ENCODE peak calls at places on chromosomes 16 and 17, in six cellular contexts. A is lower leg skin, F is neural progenitor cell, W is glutamatergic neuron, J is fibroblast of mammary gland, M is fibroblast of lung. C is an unnamed sample.

GRCh38 chr16:72191551-72191950 is 19.6 kb upstream of the PMFBP1 start:
- DNase-seq in F (no peak), J (peak; percentile 17), A (no peak), M (no peak), W (no peak), C (peak; percentile 12)

GRCh38 chr16:410516-411178 is 9.0 kb downstream of the DECR2 start:
- DNase-seq in J (no peak), W (no peak), M (no peak), F (no peak), A (no peak), C (no peak)

GRCh38 chr17:17906418-17907215 is 65.6 kb downstream of the TOM1L2 start:
- DNase-seq in M (no peak), A (no peak), F (no peak), W (no peak), J (no peak), C (no peak)

GRCh38 chr17:75108193-75108592 is 1.6 kb upstream of the ARMC7 start:
- DNase-seq in M (no peak), F (no peak), A (no peak), J (no peak), W (no peak), C (no peak)

GRCh38 chr16:57818377-57819055 is 16.2 kb upstream of the KIFC3 start:
- DNase-seq in F (no peak), A (no peak), W (no peak), M (no peak), J (no peak), C (no peak)

GRCh38 chr17:17345686-17346427 is 42.7 kb downstream of the NT5M start:
- DNase-seq in W (no peak), M (no peak), J (no peak), A (peak; percentile 61), F (no peak), C (no peak)

GRCh38 chr17:47744168-47745036 is 11.4 kb downstream of the TBX21 start:
- DNase-seq in A (no peak), J (no peak), W (no peak), F (no peak), M (no peak), C (no peak)

GRCh38 chr16:72926671-72927070 is 121.3 kb downstream of the ZFHX3 start:
- DNase-seq in M (no peak), W (no peak), F (no peak), A (no peak), J (no peak), C (no peak)

GRCh38 chr17:18219016-18219415 is 6.4 kb upstream of the LLGL1 start:
- DNase-seq in M (peak; percentile 68), A (no peak), F (no peak), W (no peak), J (peak; percentile 70), C (peak; percentile 50)

GRCh38 chr16:17503331-17503730 is 32.6 kb upstream of the XYLT1 start:
- DNase-seq in F (no peak), W (no peak), A (no peak), M (no peak), J (no peak), C (no peak)

GRCh38 chr16:53168744-53169143 is 114.0 kb downstream of the CHD9 start:
- DNase-seq in A (no peak), J (no peak), W (no peak), M (no peak), F (no peak), C (no peak)

GRCh38 chr17:63850401-63850800 is 7.9 kb upstream of the SMARCD2 start:
- DNase-seq in A (no peak), W (no peak), F (no peak), J (no peak), M (no peak), C (no peak)

GRCh38 chr17:75673487-75673886 is 6.3 kb downstream of the SAP30BP start:
- DNase-seq in F (no peak), J (no peak), W (no peak), M (no peak), A (no peak), C (no peak)

GRCh38 chr17:15157051-15157450 is 108.1 kb downstream of the PMP22 start:
- DNase-seq in A (no peak), J (peak; percentile 41), M (peak; percentile 16), W (no peak), F (no peak), C (peak; percentile 66)

GRCh38 chr16:21162661-21163151 is 4.2 kb downstream of the LDAF1 start:
- DNase-seq in F (no peak), J (peak; percentile 49), M (no peak), W (no peak), A (peak; percentile 90), C (peak; percentile 29)

GRCh38 chr17:57874434-57875108 is 24.7 kb upstream of the MRPS23 start:
- DNase-seq in F (peak; percentile 88), A (peak; percentile 92), J (peak; percentile 95), W (peak; percentile 84), M (peak; percentile 97), C (peak; percentile 98)

GRCh38 chr16:63315229-63315628 is 1279.0 kb upstream of the CDH8 start:
- DNase-seq in M (no peak), J (no peak), W (no peak), F (no peak), A (no peak), C (no peak)

GRCh38 chr16:8763899-8764298 is 33.5 kb downstream of the TMEM186 start:
- DNase-seq in W (no peak), F (peak; percentile 22), J (no peak), A (no peak), M (no peak), C (no peak)

GRCh38 chr17:17580662-17581470 is 10.6 kb downstream of the PEMT start:
- DNase-seq in W (no peak), M (no peak), J (peak; percentile 87), A (no peak), F (no peak), C (no peak)

GRCh38 chr17:72494576-72494975 is 373.8 kb downstream of the SOX9 start:
- DNase-seq in M (no peak), W (no peak), F (no peak), J (no peak), A (no peak), C (no peak)

GRCh38 chr16:52488837-52489289 is 58.1 kb downstream of the TOX3 start:
- DNase-seq in A (no peak), W (no peak), J (no peak), M (no peak), F (no peak), C (no peak)

DNA sequence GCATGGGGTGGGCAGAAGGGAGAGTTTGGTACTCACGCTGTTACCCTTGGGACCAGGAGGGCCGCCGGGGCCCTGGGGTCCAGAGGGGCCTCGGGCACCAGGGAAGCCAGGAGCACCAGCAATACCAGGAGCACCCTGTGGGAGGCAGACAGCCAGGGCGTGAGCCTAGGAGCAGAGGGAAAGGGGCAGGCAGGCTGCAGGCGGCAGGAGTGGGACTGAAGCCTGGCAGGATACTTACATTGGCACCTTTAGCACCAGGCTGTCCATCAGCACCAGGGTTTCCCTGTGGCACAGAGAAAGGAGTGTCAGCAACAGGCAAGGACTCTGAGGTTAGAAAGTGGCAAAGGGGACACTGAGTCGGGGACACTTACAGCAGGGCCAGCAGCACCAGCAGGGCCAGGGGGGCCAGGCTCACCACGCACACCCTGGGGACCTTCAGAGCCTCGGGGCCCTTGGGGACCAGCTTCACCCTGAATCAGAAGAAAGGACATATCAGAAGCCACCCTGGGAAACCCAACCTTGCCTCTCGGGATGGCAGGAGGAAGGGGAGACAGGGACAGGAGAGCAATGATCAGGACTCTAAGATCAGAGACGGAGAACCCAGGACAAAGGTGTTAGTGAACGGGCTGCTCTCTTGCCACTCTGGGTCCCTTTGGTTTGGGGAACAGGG is 6.1 kb downstream of the COL1A1 start:
- DNase-seq in J (peak; percentile 60), F (no peak), A (no peak), W (no peak), M (peak; percentile 73), C (peak; percentile 70)
- TF ChIP-seq CTCF in J (peak; percentile 37), F (no peak), A (no peak), W (no peak), M (peak; percentile 32), C (peak; percentile 50)

GRCh38 chr16:27193300-27193990 is 9.9 kb upstream of the KDM8 start:
- DNase-seq in M (no peak), F (no peak), J (no peak), W (no peak), A (no peak), C (peak; percentile 10)
- TF ChIP-seq CTCF in M (no peak), F (no peak), J (peak; percentile 11), W (no peak), A (no peak), C (no peak)

DNA sequence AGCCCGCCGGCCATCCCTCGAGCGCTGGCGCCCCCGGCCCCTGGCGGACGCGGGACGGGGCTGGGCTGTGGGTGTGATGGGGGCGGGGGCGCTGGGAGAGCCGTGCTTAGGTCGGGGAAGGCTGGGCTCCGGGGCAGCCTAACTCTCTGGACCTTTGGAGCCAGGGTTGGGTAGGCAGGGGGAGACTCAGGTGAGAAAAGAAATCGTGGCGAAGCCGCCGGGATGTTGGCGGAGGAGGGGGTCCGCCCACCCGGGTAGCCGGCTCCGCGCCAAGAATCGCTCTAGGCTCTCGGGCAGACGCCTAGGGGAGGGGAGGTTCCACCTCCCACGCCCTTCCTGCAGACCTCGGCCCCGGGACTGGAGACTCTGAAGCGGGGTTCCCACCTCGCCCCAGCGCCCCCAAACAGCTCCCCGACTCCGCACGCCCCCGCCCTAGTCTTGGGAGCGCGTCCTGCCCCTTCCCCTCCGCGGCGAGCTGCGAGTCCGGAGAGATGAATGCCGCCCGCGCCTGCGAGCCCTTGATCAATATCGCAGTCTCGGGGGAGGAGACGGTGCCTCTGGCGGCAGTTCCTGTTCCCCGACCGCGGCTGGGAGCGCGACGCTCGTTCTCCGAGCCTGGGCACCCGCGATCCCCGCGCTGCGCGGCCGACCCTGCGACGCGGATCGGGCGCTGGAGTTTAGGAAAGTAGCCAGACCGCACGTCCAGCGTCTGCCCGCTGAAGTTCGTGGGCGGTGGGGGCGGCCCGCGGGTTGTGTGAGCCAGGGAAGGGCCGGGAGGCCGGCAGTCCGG is 658 bp downstream of the CRHR1 start:
- DNase-seq in A (peak; percentile 90), F (peak; percentile 79), J (no peak), W (peak; percentile 87), M (peak; percentile 20), C (peak; percentile 52)
- TF ChIP-seq CTCF in A (no peak), F (no peak), J (no peak), W (no peak), M (no peak), C (no peak)

DNA sequence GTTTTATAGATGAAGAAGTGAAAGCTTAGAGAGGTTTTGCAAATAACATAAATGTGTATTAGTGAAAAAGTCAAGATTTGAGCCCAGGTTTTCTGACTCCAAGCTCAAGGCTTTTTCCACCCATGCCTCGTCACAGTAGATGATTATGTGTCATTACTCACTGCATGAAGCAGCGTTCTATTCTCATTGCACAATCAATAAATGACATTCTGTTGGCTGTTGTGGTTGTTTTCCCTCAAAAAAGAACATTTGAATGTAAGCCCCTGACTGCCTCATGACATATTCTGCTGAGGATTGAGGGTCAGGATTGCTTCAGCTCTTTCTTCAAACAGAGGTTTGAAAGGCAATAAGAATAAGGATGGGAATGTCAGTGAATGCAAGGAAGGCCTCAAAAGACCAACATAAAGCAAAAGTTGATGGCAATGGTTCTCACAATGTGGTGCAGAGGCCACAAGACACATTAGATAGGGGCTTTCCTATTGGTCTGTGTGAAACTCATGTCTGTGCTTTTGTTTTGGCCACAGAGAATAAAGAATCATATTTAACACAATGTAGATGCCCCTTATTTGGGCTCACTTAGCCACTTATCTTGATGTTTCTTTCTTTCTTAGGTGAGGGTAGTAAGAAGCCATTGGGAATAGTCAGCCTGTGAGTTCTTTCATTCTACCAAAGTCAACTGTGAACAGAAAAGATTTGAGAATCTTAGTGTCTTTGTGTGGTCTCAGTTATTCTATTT is 5.4 kb upstream of the MMD start:
- DNase-seq in W (no peak), F (no peak), A (no peak), J (peak; percentile 96), M (no peak), C (peak; percentile 75)
- TF ChIP-seq CTCF in W (no peak), F (no peak), A (no peak), J (no peak), M (no peak), C (no peak)

C was measured in foreskin fibroblast.